ENCODE peak calls at places on chromosomes 16 and 17, in eight cellular contexts. Q, D, J, F, R, V, W and O are unnamed samples.
A peak's percentile ranks its signal among the peaks of the same experiment; 100 is the strongest.

GRCh38 chr17:61002316-61002736 is 324.7 kb downstream of the BCAS3 start:
- DNase-seq in Q (no peak), D (no peak), J (no peak), F (peak; percentile 36), R (no peak), V (no peak), W (no peak), O (no peak)

GRCh38 chr16:2196162-2196980 is at the start of gene CASKIN1:
- DNase-seq in Q (no peak), D (no peak), J (no peak), F (no peak), R (no peak), V (no peak), W (no peak), O (no peak)

GRCh38 chr17:29760279-29760721 is 137.6 kb upstream of the CORO6 start:
- DNase-seq in Q (no peak), D (no peak), J (no peak), F (peak; percentile 67), R (peak; percentile 82), V (no peak), W (peak; percentile 29), O (no peak)

GRCh38 chr17:43025766-43026537 is 921 bp downstream of the RND2 start:
- DNase-seq in Q (no peak), D (no peak), J (no peak), F (no peak), R (no peak), V (no peak), W (no peak), O (no peak)

GRCh38 chr16:13956635-13957196 is 36.8 kb downstream of the ERCC4 start:
- DNase-seq in Q (no peak), D (no peak), J (no peak), F (no peak), R (no peak), V (no peak), W (no peak), O (no peak)

GRCh38 chr16:68351991-68352431 is 41.2 kb downstream of the PRMT7 start:
- DNase-seq in Q (peak; percentile 76), D (no peak), J (peak; percentile 16), F (no peak), R (peak; percentile 83), V (no peak), W (peak; percentile 79), O (no peak)

GRCh38 chr17:49434821-49435581 is 20.3 kb upstream of the PHB1 start:
- DNase-seq in Q (peak; percentile 42), D (peak; percentile 59), J (no peak), F (peak; percentile 63), R (peak; percentile 69), V (no peak), W (peak; percentile 31), O (no peak)

GRCh38 chr16:23145186-23145585 is 4.1 kb downstream of the USP31 start:
- DNase-seq in Q (peak; percentile 35), D (no peak), J (no peak), F (no peak), R (no peak), V (no peak), W (no peak), O (no peak)

GRCh38 chr16:27318399-27319256 is 4.9 kb downstream of the IL4R start:
- DNase-seq in Q (no peak), D (peak; percentile 79), J (no peak), F (peak; percentile 56), R (peak; percentile 65), V (peak; percentile 84), W (peak; percentile 48), O (peak; percentile 47)

GRCh38 chr17:41417576-41418015 is 6.8 kb downstream of the KRT37 start:
- DNase-seq in Q (no peak), D (no peak), J (no peak), F (peak; percentile 10), R (no peak), V (no peak), W (no peak), O (no peak)
- TF ChIP-seq CTCF in Q (no peak), D (no peak), J (no peak), F (peak; percentile 71), R (peak; percentile 35), V (peak; percentile 27), W (no peak), O (no peak)

GRCh38 chr16:89434490-89434889 is 55.9 kb downstream of the ANKRD11 start:
- DNase-seq in Q (no peak), D (no peak), J (no peak), F (no peak), R (no peak), V (no peak), W (no peak), O (no peak)

GRCh38 chr16:89437991-89438390 is 52.4 kb downstream of the ANKRD11 start:
- DNase-seq in Q (no peak), D (no peak), J (no peak), F (no peak), R (no peak), V (no peak), W (no peak), O (no peak)

GRCh38 chr16:89435051-89435450 is 55.3 kb downstream of the ANKRD11 start:
- DNase-seq in Q (no peak), D (no peak), J (no peak), F (no peak), R (no peak), V (no peak), W (no peak), O (no peak)

GRCh38 chr16:89437251-89437987 is 52.9 kb downstream of the ANKRD11 start:
- DNase-seq in Q (no peak), D (no peak), J (no peak), F (no peak), R (no peak), V (no peak), W (no peak), O (no peak)

DNA sequence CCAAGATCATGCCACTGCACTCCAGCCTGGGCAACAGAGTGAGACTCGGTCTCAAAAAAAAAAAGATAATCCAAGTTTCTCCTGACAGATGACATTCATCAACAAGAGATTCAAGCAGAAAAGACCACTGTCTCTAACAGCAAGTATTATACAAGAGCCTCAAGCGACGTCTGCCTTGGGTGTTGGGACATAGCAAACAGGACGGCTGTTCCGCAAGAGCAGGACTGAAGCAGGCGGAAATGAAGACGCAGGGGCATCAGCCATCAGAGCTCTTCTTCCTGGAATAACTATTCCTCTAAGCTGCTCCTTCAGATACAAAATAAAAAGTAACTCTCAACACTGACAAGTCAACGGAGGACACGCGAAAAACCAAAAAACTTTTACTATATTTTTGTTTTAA is 54.0 kb downstream of the ANKRD11 start:
- DNase-seq in Q (no peak), D (no peak), J (no peak), F (no peak), R (no peak), V (no peak), W (no peak), O (no peak)
- H3K4me1 ChIP-seq in Q (peaks cover 6% of the 10 kb centered on the region), D (peaks cover 39% of the 10 kb centered on the region), J (peaks cover 9% of the 10 kb centered on the region), F (no peaks in the 10 kb centered on the region), R (peaks cover 2% of the 10 kb centered on the region), V (peaks cover 46% of the 10 kb centered on the region), W (peaks cover 54% of the 10 kb centered on the region), O (peaks cover 91% of the 10 kb centered on the region)

GRCh38 chr16:84178146-84178765 is 8.6 kb downstream of the TAF1C start:
- DNase-seq in Q (no peak), D (no peak), J (no peak), F (no peak), R (no peak), V (no peak), W (no peak), O (no peak)
- H3K27ac ChIP-seq in Q (peak overlapping the region; percentile 74), D (peak overlapping the region; percentile 77), J (no peak overlapping the region), F (no peak overlapping the region), R (no peak overlapping the region), V (peak overlapping the region; percentile 88), W (peak overlapping the region; percentile 72), O (peak overlapping the region; percentile 92)

DNA sequence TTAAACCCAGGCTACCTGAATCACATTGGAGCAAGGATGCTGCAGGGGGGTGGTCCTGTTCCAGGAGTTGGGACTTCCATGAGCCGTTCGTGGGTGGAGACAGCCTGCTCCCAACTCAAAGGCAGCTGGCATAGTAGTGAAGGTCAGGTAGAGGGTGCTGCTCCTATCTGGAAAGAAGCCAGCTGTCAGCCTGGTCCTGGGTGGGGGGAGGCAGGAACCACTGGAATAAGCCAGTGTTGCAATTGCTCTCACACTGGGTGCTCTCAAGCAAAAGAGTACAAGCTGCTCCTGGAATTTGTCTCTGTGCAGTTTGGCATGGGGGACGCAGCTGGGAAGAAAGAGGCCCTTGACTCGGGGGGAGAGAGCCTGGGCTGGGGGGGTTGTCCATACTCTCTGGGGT is 8.7 kb downstream of the CACNG5 start:
- DNase-seq in Q (no peak), D (no peak), J (no peak), F (no peak), R (no peak), V (no peak), W (no peak), O (no peak)
- TF ChIP-seq CTCF in Q (no peak), D (no peak), J (no peak), F (no peak), R (no peak), V (no peak), W (no peak), O (no peak)

GRCh38 chr16:70747703-70748631 is 53.0 kb downstream of the VAC14 start:
- DNase-seq in Q (no peak), D (no peak), J (no peak), F (no peak), R (no peak), V (peak; percentile 73), W (no peak), O (no peak)
- H3K4me1 ChIP-seq in Q (peaks cover 38% of the 10 kb centered on the region), D (peaks cover 72% of the 10 kb centered on the region), J (peaks cover 17% of the 10 kb centered on the region), F (peaks cover 10% of the 10 kb centered on the region), R (peaks cover 19% of the 10 kb centered on the region), V (peaks cover 76% of the 10 kb centered on the region), W (peaks cover 70% of the 10 kb centered on the region), O (peaks cover 79% of the 10 kb centered on the region)

DNA sequence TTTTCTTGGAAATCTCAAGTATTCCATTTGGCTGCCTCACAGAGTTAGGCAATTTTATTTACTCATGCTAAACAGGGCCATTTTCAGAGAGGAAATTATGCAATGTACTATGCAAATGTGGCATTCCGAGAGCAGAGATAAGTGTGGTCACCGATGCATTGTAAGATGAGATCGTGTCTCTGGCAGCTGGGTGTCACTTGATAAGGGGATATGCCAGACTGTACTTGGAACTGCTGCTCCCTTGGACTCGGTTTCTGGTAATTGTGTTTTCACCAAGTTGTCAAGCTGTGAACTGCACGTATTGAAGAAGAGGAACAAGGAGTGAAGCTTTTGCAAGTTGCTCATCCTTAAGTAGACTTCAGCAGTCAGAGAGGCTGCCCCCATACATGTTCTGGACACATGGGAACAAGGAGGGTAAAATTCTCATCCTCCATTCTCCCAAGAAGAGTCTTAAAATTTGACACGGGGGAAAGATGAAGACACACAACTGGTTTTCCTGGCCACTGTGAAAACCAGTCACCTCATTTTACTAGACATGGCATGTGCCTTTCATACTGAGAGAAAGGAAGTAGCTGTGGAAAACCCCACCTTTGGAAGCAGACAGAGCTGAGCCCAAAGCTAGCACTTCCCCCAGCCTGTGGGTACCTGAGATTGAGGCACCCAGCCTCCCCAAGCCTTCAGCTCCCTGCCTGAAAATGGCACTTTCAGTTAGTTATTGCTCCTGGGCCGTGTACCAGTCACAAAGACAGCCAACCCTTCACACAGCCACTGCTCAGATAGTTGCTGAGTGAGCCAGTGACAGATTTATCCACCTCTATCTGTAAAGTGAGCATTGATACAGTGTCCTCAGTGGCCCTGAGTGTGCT is 150.7 kb downstream of the SOCS1 start:
- DNase-seq in Q (peak; percentile 9), D (peak; percentile 68), J (no peak), F (peak; percentile 68), R (peak; percentile 79), V (no peak), W (peak; percentile 41), O (no peak)
- H3K27ac ChIP-seq in Q (no peak overlapping the region), D (no peak overlapping the region), J (no peak overlapping the region), F (no peak overlapping the region), R (no peak overlapping the region), V (peak overlapping the region; percentile 43), W (peak overlapping the region; percentile 35), O (peak overlapping the region; percentile 75)